ENCODE peak calls at places on chromosomes 12 and 14, in nine cellular contexts. P, H, F, Q, N, C, A, X and R are unnamed samples.

GRCh38 chr14:103908580-103908979 is 19.7 kb upstream of the TDRD9 start:
- DNase-seq in A (no peak), H (no peak), X (no peak), P (no peak), N (no peak), Q (no peak), C (no peak), F (no peak), R (no peak)

GRCh38 chr14:84445486-84445885 is 1084.5 kb upstream of the FLRT2 start:
- DNase-seq in A (no peak), N (no peak), Q (no peak), H (no peak), C (no peak), P (no peak), X (no peak), F (no peak), R (no peak)

GRCh38 chr12:130661501-130662255 is 54.4 kb downstream of the RIMBP2 start:
- DNase-seq in A (no peak), X (no peak), H (peak), N (no peak), C (peak), Q (no peak), F (no peak), P (no peak), R (no peak)

GRCh38 chr14:33455998-33456397 is 494.9 kb downstream of the EGLN3 start:
- DNase-seq in C (no peak), F (no peak), H (no peak), A (no peak), N (no peak), X (no peak), Q (no peak), P (no peak), R (no peak)

GRCh38 chr14:29926701-29927595 is 699 bp downstream of the PRKD1 start:
- DNase-seq in P (peak), C (peak), A (peak), N (peak), F (no peak), Q (no peak), X (peak), H (peak), R (peak)

GRCh38 chr12:116143883-116144266 is 133.6 kb downstream of the MED13L start:
- DNase-seq in X (no peak), A (no peak), F (no peak), C (peak), H (peak), P (no peak), N (no peak), Q (no peak), R (no peak)

GRCh38 chr12:56221233-56221756 is 427 bp downstream of the RNF41 start:
- DNase-seq in F (no peak), P (peak), Q (peak), A (no peak), C (peak), N (peak), X (peak), H (peak), R (peak)

GRCh38 chr12:98701166-98701565 is 56.1 kb downstream of the APAF1 start:
- DNase-seq in N (no peak), H (no peak), P (no peak), Q (no peak), A (no peak), F (no peak), C (no peak), X (no peak), R (no peak)

GRCh38 chr14:81144811-81145598 is 75.8 kb downstream of the GTF2A1 start:
- DNase-seq in F (no peak), N (no peak), P (no peak), H (no peak), C (no peak), Q (no peak), X (no peak), A (no peak), R (no peak)

GRCh38 chr12:125797421-125798175 is 732.4 kb downstream of the AACS start:
- DNase-seq in P (no peak), F (no peak), C (no peak), Q (no peak), N (no peak), A (no peak), H (peak), X (no peak), R (no peak)

DNA sequence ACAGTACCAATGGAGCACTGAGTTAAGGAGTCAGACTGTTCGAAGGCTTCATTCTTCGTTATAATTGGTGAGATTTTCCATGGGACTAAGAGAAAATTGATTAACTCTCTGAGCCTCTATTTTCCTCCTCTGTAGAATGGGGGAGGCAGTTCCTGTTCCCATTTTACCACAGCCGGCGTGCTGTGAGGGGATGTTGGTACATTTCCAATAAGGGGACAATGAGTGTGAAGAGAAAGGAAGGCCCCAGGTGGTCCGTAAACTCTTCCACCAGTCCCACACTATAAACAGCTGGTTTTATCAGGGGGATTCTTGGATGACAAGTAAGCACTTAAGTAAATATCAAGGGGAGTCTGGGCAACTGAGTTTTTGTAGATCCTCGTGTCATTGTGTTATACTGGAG is 109.9 kb downstream of the DAD1 start:
- DNase-seq in A (no peak), C (no peak), Q (no peak), N (no peak), P (no peak), H (no peak), X (no peak), F (no peak), R (no peak)
- H3K4me3 ChIP-seq in A (no peak), C (no peak), Q (no peak), N (no peak), P (no peak), H (no peak), X (no peak), F (no peak), R (no peak)

GRCh38 chr14:49727171-49727570 is 34.3 kb downstream of the KLHDC1 start:
- DNase-seq in A (no peak), H (no peak), Q (no peak), F (no peak), C (no peak), P (no peak), X (no peak), N (no peak), R (no peak)
- H3K27ac ChIP-seq in A (no peak), H (no peak), Q (no peak), F (no peak), C (no peak), P (no peak), X (no peak), N (no peak), R (no peak)

DNA sequence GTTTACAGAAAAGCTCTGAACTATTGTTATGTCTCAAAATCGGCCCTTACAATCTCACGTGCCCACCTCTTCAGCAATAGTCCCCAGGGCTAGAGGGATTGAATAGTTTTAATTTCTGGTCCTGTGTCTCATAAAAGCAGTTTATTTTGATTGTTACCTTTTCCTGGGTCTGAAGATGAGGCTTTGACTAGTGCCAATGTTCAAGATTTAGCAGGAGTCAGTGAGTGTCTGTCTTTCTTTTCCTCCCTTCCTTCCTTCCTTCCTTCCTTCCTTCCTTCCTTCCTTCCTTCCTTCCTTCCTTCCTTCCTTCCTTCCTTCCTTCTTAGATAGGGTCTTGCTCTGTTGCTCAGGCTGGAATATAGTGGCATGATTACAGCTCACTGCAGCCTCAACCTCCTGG is 24.7 kb upstream of the SOCS2 start:
- DNase-seq in X (no peak), A (no peak), C (no peak), N (no peak), Q (no peak), P (no peak), F (no peak), H (no peak), R (no peak)
- H3K4me3 ChIP-seq in X (no peak), A (no peak), C (no peak), N (no peak), Q (no peak), P (no peak), F (no peak), H (no peak), R (no peak)

DNA sequence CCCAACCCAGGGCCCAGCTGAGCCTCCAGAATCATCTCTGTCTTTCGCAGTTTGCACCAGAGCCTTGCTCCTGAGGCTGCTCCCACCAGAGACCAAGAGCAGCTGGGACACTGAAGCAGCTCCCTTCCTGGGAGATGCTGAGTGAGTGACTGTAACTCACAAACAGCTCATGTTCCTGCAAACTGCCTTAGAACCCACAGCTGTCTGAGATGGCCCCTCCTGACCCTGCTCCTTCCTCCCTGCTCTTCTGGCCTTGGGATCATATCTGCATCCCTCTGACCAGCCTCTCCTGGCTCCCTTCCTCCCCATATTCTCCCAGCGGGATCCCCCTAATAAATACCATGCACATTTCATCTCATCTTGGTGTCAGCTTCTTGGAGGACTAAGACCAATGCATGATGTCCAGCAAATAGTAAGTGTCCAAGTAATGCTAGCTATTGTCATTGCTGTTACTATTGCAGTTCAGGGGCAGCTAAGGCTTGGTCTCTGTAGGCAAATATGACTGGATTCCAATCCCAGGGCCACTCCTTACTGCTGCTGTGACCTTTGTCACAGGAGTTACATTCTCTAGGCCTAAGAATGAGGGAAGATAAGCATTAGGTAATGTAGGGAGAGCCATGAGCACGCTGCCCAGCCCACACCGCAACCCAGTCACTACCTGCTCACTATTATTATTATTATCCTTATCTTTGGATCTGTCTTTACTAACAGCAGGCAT is 47.9 kb downstream of the SYNE3 start:
- DNase-seq in N (no peak), C (no peak), X (peak), P (no peak), A (no peak), H (no peak), Q (no peak), F (no peak), R (peak)
- H3K27ac ChIP-seq in N (peak), C (no peak), X (peak), P (no peak), A (no peak), H (no peak), Q (no peak), F (no peak), R (no peak)